ENCODE peak calls at places on chromosomes 12 and 14, in four cellular contexts. C is IMR-90, Q is H1, U is H9. M is an unnamed sample.

GRCh38 chr14:56150645-56151345 is 32.6 kb downstream of the PELI2 start:
- DNase-seq in C (no peak), Q (no peak), U (no peak), M (peak)

GRCh38 chr14:56333361-56334279 is 215.4 kb downstream of the PELI2 start:
- DNase-seq in C (peak), Q (no peak), U (no peak), M (no peak)

GRCh38 chr12:1797991-1798733 is 22.2 kb upstream of the LRTM2 start:
- DNase-seq in C (no peak), Q (no peak), U (peak), M (no peak)

GRCh38 chr12:8033153-8034044 is 883 bp downstream of the FOXJ2 start:
- DNase-seq in C (peak), Q (no peak), U (peak), M (peak)

GRCh38 chr14:72588521-72588920 is 305.4 kb downstream of the DPF3 start:
- DNase-seq in C (no peak), Q (no peak), U (no peak), M (no peak)

GRCh38 chr14:99148861-99149610 is 123.0 kb downstream of the BCL11B start:
- DNase-seq in C (no peak), Q (no peak), U (no peak), M (no peak)

GRCh38 chr12:6961695-6962284 is 8.7 kb downstream of the PHB2 start:
- DNase-seq in C (peak), Q (no peak), U (peak), M (peak)

GRCh38 chr12:97300921-97301320 is 161.7 kb upstream of the RMST start:
- DNase-seq in C (no peak), Q (no peak), U (no peak), M (peak)

GRCh38 chr12:62683724-62684501 is 217.3 kb downstream of the MON2 start:
- DNase-seq in C (peak), Q (no peak), U (no peak), M (peak)

GRCh38 chr12:63419119-63419518 is 249.2 kb downstream of the DPY19L2 start:
- DNase-seq in C (no peak), Q (no peak), U (peak), M (peak)

GRCh38 chr14:52919971-52920370 is 30.9 kb downstream of the FERMT2 start:
- DNase-seq in C (peak), Q (no peak), U (no peak), M (no peak)

GRCh38 chr14:103448097-103448496 is 62.9 kb downstream of the MARK3 start:
- DNase-seq in C (peak), Q (no peak), U (no peak), M (no peak)

GRCh38 chr12:122318607-122319311 is 52.5 kb upstream of the VPS33A start:
- DNase-seq in C (peak), Q (no peak), U (no peak), M (no peak)

GRCh38 chr14:98444077-98444476 is 827.9 kb downstream of the BCL11B start:
- DNase-seq in C (no peak), Q (no peak), U (no peak), M (no peak)

GRCh38 chr14:95786566-95786965 is 72.6 kb upstream of the TCL1A start:
- DNase-seq in C (no peak), Q (no peak), U (no peak), M (no peak)

GRCh38 chr12:18430425-18431048 is 169.2 kb downstream of the PIK3C2G start:
- DNase-seq in C (peak), Q (no peak), U (peak), M (peak)

GRCh38 chr14:23577710-23578392 is 739 bp downstream of the JPH4 start:
- DNase-seq in C (no peak), Q (no peak), U (peak), M (no peak)

GRCh38 chr14:33127531-33127930 is 188.9 kb downstream of the NPAS3 start:
- DNase-seq in C (no peak), Q (no peak), U (no peak), M (peak)

GRCh38 chr12:104423809-104424208 is 32.9 kb upstream of the CHST11 start:
- DNase-seq in C (no peak), Q (no peak), U (no peak), M (no peak)

GRCh38 chr14:50362791-50363733 is 33.6 kb downstream of the CDKL1 start:
- DNase-seq in C (peak), Q (no peak), U (no peak), M (no peak)

GRCh38 chr14:90742709-90743108 is 73.5 kb downstream of the TTC7B start:
- DNase-seq in C (no peak), Q (no peak), U (no peak), M (no peak)

GRCh38 chr14:68820999-68821683 is 28.3 kb upstream of the ZFP36L1 start:
- DNase-seq in C (no peak), Q (no peak), U (no peak), M (no peak)

GRCh38 chr12:46843811-46844210 is 18.0 kb upstream of the SLC38A4 start:
- DNase-seq in C (peak), Q (no peak), U (no peak), M (no peak)

GRCh38 chr14:69154779-69155178 is 1.9 kb upstream of the DCAF5 start:
- DNase-seq in C (no peak), Q (no peak), U (no peak), M (peak)

GRCh38 chr12:124422570-124423523 is 128.0 kb downstream of the RFLNA start:
- DNase-seq in C (peak), Q (no peak), U (no peak), M (no peak)

GRCh38 chr12:104263580-104264358 is 39.8 kb upstream of the EID3 start:
- DNase-seq in C (peak), Q (no peak), U (no peak), M (no peak)

GRCh38 chr12:23099604-23100003 is 474.6 kb downstream of the ETNK1 start:
- DNase-seq in C (no peak), Q (peak), U (no peak), M (peak)

GRCh38 chr12:66741919-66742318 is 63.0 kb upstream of the GRIP1 start:
- DNase-seq in C (no peak), Q (no peak), U (no peak), M (no peak)

GRCh38 chr12:32501835-32502333 is 102.5 kb downstream of the FGD4 start:
- DNase-seq in C (peak), Q (peak), U (peak), M (peak)

GRCh38 chr12:50397122-50397650 is 777 bp upstream of the FAM186A start:
- DNase-seq in C (peak), Q (no peak), U (no peak), M (no peak)

GRCh38 chr12:39505025-39505424 is 62.1 kb upstream of the KIF21A start:
- DNase-seq in C (no peak), Q (no peak), U (no peak), M (peak)

GRCh38 chr12:71092290-71092689 is 65.5 kb downstream of the TSPAN8 start:
- DNase-seq in C (peak), Q (no peak), U (no peak), M (peak)

GRCh38 chr14:21199611-21200570 is 44.0 kb upstream of the OR5AU1 start:
- DNase-seq in C (peak), Q (no peak), U (no peak), M (no peak)

GRCh38 chr12:105031061-105031807 is 45.1 kb downstream of the NOPCHAP1 start:
- DNase-seq in C (no peak), Q (no peak), U (no peak), M (no peak)

GRCh38 chr14:22837750-22838538 is 1.6 kb downstream of the MMP14 start:
- DNase-seq in C (peak), Q (no peak), U (no peak), M (peak)

GRCh38 chr14:33686856-33687255 is 264.0 kb downstream of the EGLN3 start:
- DNase-seq in C (no peak), Q (no peak), U (no peak), M (no peak)

GRCh38 chr12:102302553-102302952 is 104.9 kb upstream of the PMCH start:
- DNase-seq in C (no peak), Q (no peak), U (no peak), M (no peak)

GRCh38 chr12:102301547-102301946 is 103.9 kb upstream of the PMCH start:
- DNase-seq in C (no peak), Q (no peak), U (no peak), M (no peak)

GRCh38 chr12:102298022-102298421 is 100.4 kb upstream of the PMCH start:
- DNase-seq in C (peak), Q (no peak), U (no peak), M (no peak)

GRCh38 chr12:102299731-102300130 is 102.1 kb upstream of the PMCH start:
- DNase-seq in C (no peak), Q (no peak), U (no peak), M (no peak)

GRCh38 chr12:102300824-102301461 is 103.3 kb upstream of the PMCH start:
- DNase-seq in C (peak), Q (no peak), U (peak), M (peak)
- H4K5ac ChIP-seq in C (no peak), Q (no peak), U (no peak), M (no peak)

GRCh38 chr14:104939666-104940410 is 15.2 kb downstream of the PLD4 start:
- DNase-seq in C (no peak), Q (no peak), U (no peak), M (no peak)
- H3K23ac ChIP-seq in C (no peak), Q (no peak), U (no peak), M (no peak)

GRCh38 chr12:101777978-101778377 is 38.7 kb upstream of the SYCP3 start:
- DNase-seq in C (no peak), Q (no peak), U (no peak), M (no peak)
- H4K5ac ChIP-seq in C (no peak), Q (no peak), U (no peak), M (no peak)

GRCh38 chr12:132606466-132606865 is 3.9 kb downstream of the LRCOL1 start:
- DNase-seq in C (no peak), Q (no peak), U (no peak), M (no peak)
- H3K23ac ChIP-seq in C (no peak), Q (no peak), U (no peak), M (no peak)

DNA sequence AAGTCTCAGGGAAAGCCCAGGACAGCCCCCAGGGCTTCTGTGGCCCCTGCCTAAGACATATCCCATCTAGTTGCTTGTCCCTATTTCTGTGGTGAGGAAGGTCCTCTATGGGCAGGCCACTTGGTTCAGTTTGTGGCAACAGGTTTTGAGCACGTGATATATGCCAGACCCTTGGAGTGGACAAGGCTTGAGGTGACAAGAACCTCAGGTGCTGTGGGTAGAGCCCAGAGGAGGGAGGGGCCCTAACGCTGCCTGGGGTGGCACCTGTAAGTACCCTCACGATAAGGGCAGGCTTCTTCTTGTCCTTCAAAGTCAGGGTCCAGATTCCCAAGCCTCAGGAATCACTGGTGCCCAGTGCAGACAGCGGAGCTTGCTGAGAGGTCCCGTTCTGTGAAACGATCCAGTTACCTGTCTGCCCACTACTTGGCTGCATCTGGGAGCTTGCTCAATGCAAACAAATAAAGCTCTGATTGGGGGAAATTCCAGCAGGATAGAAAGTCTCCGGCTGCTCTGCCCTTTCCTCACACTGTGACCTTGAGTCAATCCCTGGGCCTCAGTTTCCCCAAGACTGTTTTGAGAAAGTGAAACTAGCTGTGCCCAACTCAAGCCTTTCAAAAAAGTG is 47.7 kb upstream of the FAM181A start:
- DNase-seq in C (no peak), Q (no peak), U (no peak), M (no peak)
- H4K5ac ChIP-seq in C (no peak), Q (no peak), U (no peak), M (no peak)

DNA sequence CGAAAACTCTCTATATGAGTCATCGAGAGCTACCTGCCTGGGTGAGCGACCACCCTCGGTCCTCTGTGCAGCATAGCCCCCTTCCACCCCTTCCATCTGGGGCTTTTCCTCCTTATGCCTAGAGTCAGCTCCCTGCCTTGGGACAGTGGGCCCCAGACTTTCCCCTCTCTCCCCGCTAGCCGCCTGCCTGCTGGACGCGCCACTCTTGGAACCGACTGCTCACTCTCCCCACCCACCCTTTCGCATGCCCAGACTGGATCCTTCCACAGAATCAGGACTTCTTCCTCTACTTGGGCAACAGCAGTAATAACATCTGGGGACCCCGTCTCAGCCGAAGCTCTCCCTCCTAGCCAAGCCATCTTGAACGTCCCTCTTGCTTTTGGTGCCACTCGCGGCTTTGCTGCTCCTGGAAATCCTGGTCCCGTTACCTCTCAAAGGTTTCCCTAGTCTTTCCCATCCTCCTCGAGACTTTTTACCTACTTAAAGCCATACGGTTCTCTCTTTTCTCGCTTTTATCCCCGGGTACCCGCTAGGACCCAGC is 672 bp downstream of the ESYT1 start:
- DNase-seq in C (no peak), Q (no peak), U (no peak), M (no peak)
- H3K23ac ChIP-seq in C (peak), Q (no peak), U (no peak), M (peak)

GRCh38 chr14:74348241-74348734 is at the start of gene VRTN:
- DNase-seq in C (no peak), Q (peak), U (peak), M (peak)

GRCh38 chr14:74346341-74346740 is 1.9 kb upstream of the VRTN start:
- DNase-seq in C (no peak), Q (no peak), U (no peak), M (peak)

GRCh38 chr14:74348735-74349463 is 628 bp downstream of the VRTN start:
- DNase-seq in C (no peak), Q (no peak), U (no peak), M (no peak)

GRCh38 chr14:74347096-74347794 is 1.0 kb upstream of the VRTN start:
- DNase-seq in C (no peak), Q (peak), U (peak), M (peak)

DNA sequence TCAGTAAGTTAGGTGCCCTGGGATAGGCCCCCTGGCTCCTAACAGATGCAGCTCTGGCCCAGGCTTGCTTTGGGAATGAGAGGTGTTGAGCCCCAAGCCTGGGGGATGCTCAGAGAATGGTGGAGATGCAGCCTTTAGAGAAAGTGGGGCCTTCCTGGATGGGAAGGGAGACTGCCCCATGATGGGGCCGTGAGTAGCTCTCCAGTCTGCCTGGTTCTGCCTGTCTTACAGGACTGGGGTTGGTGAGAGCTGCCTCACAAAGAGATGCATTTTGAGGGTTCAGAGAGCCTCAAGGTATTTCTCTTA is 523 bp upstream of the VRTN start:
- DNase-seq in C (no peak), Q (no peak), U (no peak), M (peak)
- H4K5ac ChIP-seq in C (no peak), Q (peak), U (no peak), M (peak)

DNA sequence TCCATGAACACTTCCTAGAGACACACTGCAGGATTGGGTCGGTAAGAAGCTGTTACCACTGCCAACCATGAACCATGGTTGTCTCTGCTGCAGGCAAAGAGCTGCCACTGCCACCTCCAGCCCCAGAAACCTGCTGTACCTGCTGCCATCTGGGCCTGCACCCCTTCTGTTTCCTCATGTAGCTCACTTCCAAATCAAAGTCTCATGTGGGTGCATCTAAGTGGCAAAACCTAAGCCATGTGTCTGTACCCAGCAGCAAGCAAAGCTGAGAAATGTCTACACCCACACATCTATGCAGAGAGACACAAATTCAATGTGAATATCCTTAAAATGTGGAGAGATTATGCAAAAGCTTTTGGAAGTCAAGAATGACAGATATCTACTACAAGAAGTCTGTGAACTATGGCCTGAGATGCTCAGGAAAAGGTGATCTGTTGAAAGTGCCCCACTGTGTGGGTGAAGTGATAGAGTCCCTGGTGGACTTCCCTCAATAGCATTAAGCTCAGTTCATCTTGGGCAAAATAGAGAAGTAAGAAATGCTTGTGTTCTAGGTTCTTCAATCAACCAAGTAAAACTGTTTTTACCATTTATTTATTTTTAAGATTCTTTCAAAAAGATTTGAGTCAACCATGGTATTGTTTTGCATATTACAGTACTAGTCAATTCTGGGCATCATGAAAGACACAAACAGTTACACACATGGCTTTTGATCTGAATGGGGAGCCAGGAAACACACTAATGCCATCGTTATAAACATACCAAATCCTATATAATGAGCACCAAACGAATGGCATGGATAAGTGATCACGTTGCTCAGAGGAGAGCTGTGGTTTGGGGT is 64.4 kb downstream of the FOS start:
- DNase-seq in C (no peak), Q (no peak), U (no peak), M (no peak)
- H3K23ac ChIP-seq in C (no peak), Q (no peak), U (no peak), M (no peak)

DNA sequence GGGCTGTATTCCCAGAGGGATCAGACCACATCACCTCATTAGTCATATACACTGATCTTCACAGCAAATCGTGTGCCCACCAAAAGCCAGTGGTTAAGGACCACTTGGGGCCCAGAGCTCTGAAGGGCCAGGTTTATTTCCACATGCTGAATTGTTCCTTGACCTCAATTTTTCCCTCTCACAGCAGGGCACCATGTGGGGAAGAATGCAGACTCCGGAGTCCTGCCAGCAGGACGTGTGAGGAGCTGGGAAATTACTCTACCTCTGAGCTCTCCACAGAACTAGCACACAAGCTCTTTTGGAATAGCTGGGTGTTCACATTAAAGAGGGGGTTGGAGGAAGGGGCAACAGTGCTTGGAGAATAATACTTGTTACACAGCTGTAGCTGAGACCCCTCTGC is 57.6 kb upstream of the SEL1L start:
- DNase-seq in C (no peak), Q (no peak), U (no peak), M (peak)
- H4K5ac ChIP-seq in C (no peak), Q (no peak), U (no peak), M (no peak)

M was measured in mesendoderm.